ENCODE peak calls at places on chromosome 20, in four cellular contexts. X is fibroblast of the aortic adventitia, N is WERI-Rb-1, H is tibial artery. Y is an unnamed sample.

GRCh38 chr20:43824279-43824678 is 90.4 kb upstream of the TOX2 start:
- DNase-seq in X (no peak), N (no peak), H (no peak), Y (no peak)

GRCh38 chr20:47501483-47502270 is at the start of gene NCOA3:
- DNase-seq in X (peak), N (peak), H (peak), Y (peak)

GRCh38 chr20:38393259-38393658 is 41.9 kb downstream of the SNHG17 start:
- DNase-seq in X (no peak), N (no peak), H (no peak), Y (no peak)

GRCh38 chr20:48384147-48384818 is 443.5 kb downstream of the PREX1 start:
- DNase-seq in X (no peak), N (peak), H (no peak), Y (peak)

GRCh38 chr20:20824924-20825584 is 112.6 kb upstream of the RALGAPA2 start:
- DNase-seq in X (peak), N (peak), H (peak), Y (peak)

GRCh38 chr20:11919046-11919445 is 1.4 kb downstream of the BTBD3 start:
- DNase-seq in X (no peak), N (peak), H (no peak), Y (no peak)

GRCh38 chr20:57195023-57195758 is 71.2 kb downstream of the BMP7 start:
- DNase-seq in X (no peak), N (no peak), H (no peak), Y (no peak)

GRCh38 chr20:58810116-58810878 is 40.4 kb downstream of the GNAS-AS1 start:
- DNase-seq in X (no peak), N (no peak), H (no peak), Y (no peak)

GRCh38 chr20:664576-664975 is 11.0 kb downstream of the SCRT2 start:
- DNase-seq in X (no peak), N (no peak), H (no peak), Y (no peak)

GRCh38 chr20:8647868-8648495 is 420.9 kb upstream of the PLCB4 start:
- DNase-seq in X (peak), N (no peak), H (no peak), Y (no peak)

GRCh38 chr20:1323256-1323655 is 5.7 kb downstream of the SDCBP2 start:
- DNase-seq in X (no peak), N (no peak), H (no peak), Y (no peak)

GRCh38 chr20:363319-364078 is 16.6 kb downstream of the NRSN2 start:
- DNase-seq in X (no peak), N (no peak), H (no peak), Y (no peak)

GRCh38 chr20:9407805-9408421 is 106.5 kb upstream of the LAMP5 start:
- DNase-seq in X (peak), N (peak), H (no peak), Y (peak)

GRCh38 chr20:62677678-62678077 is 31.0 kb upstream of the NTSR1 start:
- DNase-seq in X (no peak), N (no peak), H (no peak), Y (no peak)

GRCh38 chr20:25282034-25282781 is 34.3 kb downstream of the PYGB start:
- DNase-seq in X (no peak), N (peak), H (peak), Y (no peak)

GRCh38 chr20:45783656-45784294 is 7.9 kb downstream of the WFDC3 start:
- DNase-seq in X (no peak), N (no peak), H (no peak), Y (no peak)

GRCh38 chr20:48397689-48398005 is 430.2 kb downstream of the PREX1 start:
- DNase-seq in X (no peak), N (peak), H (no peak), Y (no peak)

GRCh38 chr20:62274332-62275262 is 28.2 kb upstream of the ADRM1 start:
- DNase-seq in X (no peak), N (no peak), H (no peak), Y (no peak)

GRCh38 chr20:3068986-3069900 is 2.2 kb upstream of the OXT start:
- DNase-seq in X (no peak), N (peak), H (no peak), Y (peak)

GRCh38 chr20:1761116-1761515 is 103.5 kb upstream of the SIRPG start:
- DNase-seq in X (peak), N (no peak), H (no peak), Y (no peak)

GRCh38 chr20:59735917-59736316 is 131.6 kb downstream of the PHACTR3 start:
- DNase-seq in X (no peak), N (no peak), H (no peak), Y (no peak)

GRCh38 chr20:4244700-4245485 is 229.5 kb upstream of the RNF24 start:
- DNase-seq in X (no peak), N (no peak), H (no peak), Y (no peak)

GRCh38 chr20:45407067-45407745 is 883 bp upstream of the DBNDD2 start:
- DNase-seq in X (peak), N (peak), H (peak), Y (peak)

GRCh38 chr20:34954905-34955231 is 738 bp downstream of the GSS start:
- DNase-seq in X (no peak), N (no peak), H (no peak), Y (peak)

GRCh38 chr20:40961686-40962640 is 66.7 kb upstream of the TOP1 start:
- DNase-seq in X (peak), N (no peak), H (peak), Y (no peak)

GRCh38 chr20:63223121-63223825 is 7.3 kb upstream of the YTHDF1 start:
- DNase-seq in X (peak), N (peak), H (no peak), Y (peak)

GRCh38 chr20:50378170-50379000 is 131.8 kb upstream of the PTPN1 start:
- DNase-seq in X (no peak), N (no peak), H (no peak), Y (no peak)
- H3K4me3 ChIP-seq in X (no peak), N (no peak), H (peak), Y (no peak)

DNA sequence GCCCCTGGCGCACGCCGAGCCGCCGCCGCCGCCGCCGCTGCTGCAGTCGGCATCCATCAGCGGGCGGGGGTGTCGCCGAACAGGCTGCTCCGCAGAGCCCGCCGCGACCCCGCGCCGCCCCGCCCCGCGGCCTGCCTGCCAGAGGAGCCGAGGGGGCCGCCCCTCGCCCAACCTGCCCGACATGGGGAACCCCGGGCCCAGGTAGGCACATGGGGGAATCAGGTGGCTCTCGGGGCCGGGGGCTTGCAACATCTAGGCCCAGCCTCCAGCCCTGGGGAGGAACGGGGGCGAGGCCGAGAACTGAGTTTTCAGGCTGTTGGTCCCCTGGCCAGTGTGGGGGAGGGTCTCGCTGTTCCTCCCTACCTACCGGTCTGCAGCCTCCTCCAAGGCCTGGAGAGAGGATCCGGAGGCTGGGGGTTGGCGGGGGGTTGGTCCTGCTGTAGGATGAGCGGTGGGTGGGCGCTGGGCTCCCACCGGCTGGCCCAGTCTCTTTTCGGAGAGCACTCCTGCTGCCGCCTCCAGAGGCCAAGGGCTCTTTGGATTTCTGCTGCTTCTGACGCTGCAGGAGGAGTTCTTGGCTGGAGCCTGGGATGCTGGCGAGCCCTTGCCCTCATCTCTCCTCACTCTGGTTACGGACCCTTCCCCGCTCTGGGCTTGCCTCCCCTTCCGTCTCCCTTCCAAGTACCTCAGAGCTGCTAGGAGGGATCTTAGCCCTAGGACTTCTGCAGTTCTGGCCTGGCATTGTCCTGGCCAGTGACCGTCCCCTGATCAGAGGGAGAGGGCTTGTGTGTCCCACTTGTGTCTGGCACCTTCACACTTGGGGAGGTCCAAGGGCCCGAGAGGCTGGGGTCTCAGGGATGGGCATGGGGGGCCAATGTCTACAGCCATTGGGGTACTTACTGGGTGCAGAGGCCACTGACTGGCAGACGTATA is at the start of gene EPB41L1:
- DNase-seq in X (peak), N (peak), H (peak), Y (no peak)
- H3K4me3 ChIP-seq in X (peak), N (peak), H (peak), Y (peak)

DNA sequence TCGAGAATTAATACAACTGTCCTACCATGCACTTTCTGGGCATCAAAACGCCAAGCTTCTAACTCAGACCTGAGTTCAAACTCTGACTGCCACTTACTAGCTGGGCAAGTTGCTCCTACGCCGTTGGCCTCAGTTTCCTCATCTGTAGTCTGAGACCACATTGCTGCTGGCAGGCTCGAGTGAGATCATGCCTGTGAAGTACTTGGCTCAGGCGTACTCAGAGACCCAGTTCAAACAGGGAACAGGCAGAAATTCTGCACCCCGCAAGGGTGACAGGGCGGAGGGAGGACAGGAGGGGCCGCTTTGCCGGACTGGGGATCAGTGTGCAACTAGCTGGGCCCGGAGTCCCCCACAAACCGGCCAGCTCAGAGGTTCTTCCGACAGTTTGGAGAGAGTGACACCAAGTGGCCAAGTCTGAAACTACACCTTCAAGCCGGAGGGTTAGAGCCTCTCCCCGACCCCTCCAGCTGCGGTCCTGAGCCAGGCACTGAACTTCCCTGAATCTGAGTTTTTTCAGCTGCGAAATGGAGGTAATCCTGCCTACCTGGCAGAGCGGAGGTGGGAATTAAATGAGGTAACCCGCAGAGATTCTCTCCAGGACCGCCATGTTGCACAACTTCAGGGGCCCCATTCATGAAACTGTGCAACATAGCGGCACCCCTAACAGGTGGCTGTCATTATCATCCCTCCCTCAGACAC is 46.0 kb upstream of the PTPN1 start:
- DNase-seq in X (peak), N (peak), H (peak), Y (peak)
- H3K4me3 ChIP-seq in X (peak), N (no peak), H (no peak), Y (no peak)

GRCh38 chr20:33675127-33675954 is 1.1 kb upstream of the NECAB3 start:
- DNase-seq in X (peak), N (no peak), H (peak), Y (peak)
- H3K4me3 ChIP-seq in X (peak), N (peak), H (peak), Y (peak)